ENCODE peak calls at places on chromosome 17, in nine cellular contexts. One of them, this sample, is unnamed.

GRCh38 chr17:81437221-81437651 is 42.0 kb downstream of the BAHCC1 start:
- DNase-seq in nephron progenitor cell: no peak
- DNase-seq in prostate gland: no peak
- DNase-seq in ovary: no peak
- DNase-seq in A549: no peak
- DNase-seq in B cell: no peak
- DNase-seq in cardiac muscle cell: no peak
- DNase-seq in endothelial cell: no peak
- DNase-seq in fibroblast of lung: no peak
- DNase-seq in this sample: no peak

GRCh38 chr17:40561871-40562611 is 3.2 kb downstream of the CCR7 start:
- DNase-seq in nephron progenitor cell: no peak
- DNase-seq in prostate gland: no peak
- DNase-seq in ovary: no peak
- DNase-seq in A549: peak
- DNase-seq in B cell: peak
- DNase-seq in cardiac muscle cell: no peak
- DNase-seq in endothelial cell: no peak
- DNase-seq in fibroblast of lung: no peak
- DNase-seq in this sample: no peak

GRCh38 chr17:49198206-49198605 is 12.2 kb downstream of the GNGT2 start:
- DNase-seq in nephron progenitor cell: no peak
- DNase-seq in prostate gland: no peak
- DNase-seq in ovary: no peak
- DNase-seq in A549: peak
- DNase-seq in B cell: no peak
- DNase-seq in cardiac muscle cell: no peak
- DNase-seq in endothelial cell: no peak
- DNase-seq in fibroblast of lung: no peak
- DNase-seq in this sample: no peak

GRCh38 chr17:83136931-83137330 is 57.5 kb downstream of the METRNL start:
- DNase-seq in nephron progenitor cell: no peak
- DNase-seq in prostate gland: no peak
- DNase-seq in ovary: no peak
- DNase-seq in A549: no peak
- DNase-seq in B cell: no peak
- DNase-seq in cardiac muscle cell: no peak
- DNase-seq in endothelial cell: no peak
- DNase-seq in fibroblast of lung: no peak
- DNase-seq in this sample: no peak

GRCh38 chr17:59439711-59440110 is 108.3 kb downstream of the YPEL2 start:
- DNase-seq in nephron progenitor cell: no peak
- DNase-seq in prostate gland: no peak
- DNase-seq in ovary: no peak
- DNase-seq in A549: no peak
- DNase-seq in B cell: no peak
- DNase-seq in cardiac muscle cell: no peak
- DNase-seq in endothelial cell: no peak
- DNase-seq in fibroblast of lung: no peak
- DNase-seq in this sample: no peak

GRCh38 chr17:58535431-58535830 is 21.0 kb upstream of the MTMR4 start:
- DNase-seq in nephron progenitor cell: no peak
- DNase-seq in prostate gland: no peak
- DNase-seq in ovary: no peak
- DNase-seq in A549: peak
- DNase-seq in B cell: no peak
- DNase-seq in cardiac muscle cell: peak
- DNase-seq in endothelial cell: no peak
- DNase-seq in fibroblast of lung: peak
- DNase-seq in this sample: no peak

GRCh38 chr17:48011405-48012150 is 26.0 kb downstream of the COPZ2 start:
- DNase-seq in nephron progenitor cell: peak
- DNase-seq in prostate gland: no peak
- DNase-seq in ovary: no peak
- DNase-seq in A549: peak
- DNase-seq in B cell: peak
- DNase-seq in cardiac muscle cell: peak
- DNase-seq in endothelial cell: no peak
- DNase-seq in fibroblast of lung: peak
- DNase-seq in this sample: peak

GRCh38 chr17:7438050-7438614 is 1.2 kb upstream of the FGF11 start:
- DNase-seq in nephron progenitor cell: peak
- DNase-seq in prostate gland: peak
- DNase-seq in ovary: no peak
- DNase-seq in A549: no peak
- DNase-seq in B cell: peak
- DNase-seq in cardiac muscle cell: peak
- DNase-seq in endothelial cell: peak
- DNase-seq in fibroblast of lung: no peak
- DNase-seq in this sample: peak

GRCh38 chr17:2928294-2928890 is 132.2 kb downstream of the RAP1GAP2 start:
- DNase-seq in nephron progenitor cell: no peak
- DNase-seq in prostate gland: no peak
- DNase-seq in ovary: no peak
- DNase-seq in A549: no peak
- DNase-seq in B cell: no peak
- DNase-seq in cardiac muscle cell: no peak
- DNase-seq in endothelial cell: no peak
- DNase-seq in fibroblast of lung: no peak
- DNase-seq in this sample: no peak

GRCh38 chr17:12512712-12513355 is 152.9 kb upstream of the MYOCD start:
- DNase-seq in nephron progenitor cell: no peak
- DNase-seq in prostate gland: no peak
- DNase-seq in ovary: no peak
- DNase-seq in A549: no peak
- DNase-seq in B cell: no peak
- DNase-seq in cardiac muscle cell: no peak
- DNase-seq in endothelial cell: no peak
- DNase-seq in fibroblast of lung: peak
- DNase-seq in this sample: no peak

GRCh38 chr17:35089846-35090193 is 26.3 kb upstream of the RFFL start:
- DNase-seq in nephron progenitor cell: no peak
- DNase-seq in prostate gland: no peak
- DNase-seq in ovary: peak
- DNase-seq in A549: peak
- DNase-seq in B cell: no peak
- DNase-seq in cardiac muscle cell: peak
- DNase-seq in endothelial cell: peak
- DNase-seq in fibroblast of lung: no peak
- DNase-seq in this sample: no peak

GRCh38 chr17:17745476-17746455 is 64.5 kb downstream of the RAI1 start:
- DNase-seq in nephron progenitor cell: no peak
- DNase-seq in prostate gland: no peak
- DNase-seq in ovary: no peak
- DNase-seq in A549: no peak
- DNase-seq in B cell: no peak
- DNase-seq in cardiac muscle cell: no peak
- DNase-seq in endothelial cell: no peak
- DNase-seq in fibroblast of lung: no peak
- DNase-seq in this sample: no peak

GRCh38 chr17:73423159-73423715 is 111.4 kb upstream of the CDC42EP4 start:
- DNase-seq in nephron progenitor cell: no peak
- DNase-seq in prostate gland: no peak
- DNase-seq in ovary: no peak
- DNase-seq in A549: no peak
- DNase-seq in B cell: no peak
- DNase-seq in cardiac muscle cell: no peak
- DNase-seq in endothelial cell: no peak
- DNase-seq in fibroblast of lung: no peak
- DNase-seq in this sample: no peak

GRCh38 chr17:8289103-8289397 is 580 bp downstream of the RANGRF start:
- DNase-seq in nephron progenitor cell: peak
- DNase-seq in prostate gland: no peak
- DNase-seq in ovary: peak
- DNase-seq in A549: no peak
- DNase-seq in B cell: no peak
- DNase-seq in cardiac muscle cell: no peak
- DNase-seq in endothelial cell: peak
- DNase-seq in fibroblast of lung: no peak
- DNase-seq in this sample: peak

GRCh38 chr17:58411408-58411894 is 5.9 kb downstream of the RNF43 start:
- DNase-seq in nephron progenitor cell: no peak
- DNase-seq in prostate gland: no peak
- DNase-seq in ovary: no peak
- DNase-seq in A549: no peak
- DNase-seq in B cell: no peak
- DNase-seq in cardiac muscle cell: peak
- DNase-seq in endothelial cell: no peak
- DNase-seq in fibroblast of lung: no peak
- DNase-seq in this sample: no peak

GRCh38 chr17:59616253-59616920 is 3.3 kb upstream of the CLTC start:
- DNase-seq in nephron progenitor cell: no peak
- DNase-seq in prostate gland: no peak
- DNase-seq in ovary: no peak
- DNase-seq in A549: no peak
- DNase-seq in B cell: no peak
- DNase-seq in cardiac muscle cell: no peak
- DNase-seq in endothelial cell: no peak
- DNase-seq in fibroblast of lung: no peak
- DNase-seq in this sample: no peak

GRCh38 chr17:70060415-70060814 is 14.6 kb upstream of the KCNJ16 start:
- DNase-seq in nephron progenitor cell: no peak
- DNase-seq in prostate gland: no peak
- DNase-seq in ovary: peak
- DNase-seq in A549: no peak
- DNase-seq in B cell: no peak
- DNase-seq in cardiac muscle cell: no peak
- DNase-seq in endothelial cell: no peak
- DNase-seq in fibroblast of lung: peak
- DNase-seq in this sample: no peak

GRCh38 chr17:69175812-69176517 is 34.3 kb upstream of the ABCA6 start:
- DNase-seq in nephron progenitor cell: no peak
- DNase-seq in prostate gland: no peak
- DNase-seq in ovary: no peak
- DNase-seq in A549: peak
- DNase-seq in B cell: no peak
- DNase-seq in cardiac muscle cell: peak
- DNase-seq in endothelial cell: no peak
- DNase-seq in fibroblast of lung: peak
- DNase-seq in this sample: no peak

GRCh38 chr17:78925662-78926555 is 722 bp upstream of the TIMP2 start:
- DNase-seq in nephron progenitor cell: peak
- DNase-seq in prostate gland: no peak
- DNase-seq in ovary: peak
- DNase-seq in A549: peak
- DNase-seq in B cell: no peak
- DNase-seq in cardiac muscle cell: peak
- DNase-seq in endothelial cell: peak
- DNase-seq in fibroblast of lung: peak
- DNase-seq in this sample: no peak
- TF ChIP-seq CTCF in nephron progenitor cell: no peak
- TF ChIP-seq CTCF in prostate gland: no peak
- TF ChIP-seq CTCF in ovary: no peak
- TF ChIP-seq CTCF in A549: no peak
- TF ChIP-seq CTCF in B cell: no peak
- TF ChIP-seq CTCF in cardiac muscle cell: no peak
- TF ChIP-seq CTCF in endothelial cell: no peak
- TF ChIP-seq CTCF in fibroblast of lung: no peak
- TF ChIP-seq CTCF in this sample: no peak

GRCh38 chr17:75856062-75856681 is 1.0 kb upstream of the WBP2 start:
- DNase-seq in nephron progenitor cell: no peak
- DNase-seq in prostate gland: no peak
- DNase-seq in ovary: no peak
- DNase-seq in A549: peak
- DNase-seq in B cell: no peak
- DNase-seq in cardiac muscle cell: no peak
- DNase-seq in endothelial cell: no peak
- DNase-seq in fibroblast of lung: no peak
- DNase-seq in this sample: no peak

GRCh38 chr17:75855310-75856061 is at the start of gene WBP2:
- DNase-seq in nephron progenitor cell: peak
- DNase-seq in prostate gland: peak
- DNase-seq in ovary: peak
- DNase-seq in A549: peak
- DNase-seq in B cell: peak
- DNase-seq in cardiac muscle cell: peak
- DNase-seq in endothelial cell: peak
- DNase-seq in fibroblast of lung: peak
- DNase-seq in this sample: peak

GRCh38 chr17:75853410-75853809 is 1.7 kb downstream of the WBP2 start:
- DNase-seq in nephron progenitor cell: no peak
- DNase-seq in prostate gland: no peak
- DNase-seq in ovary: no peak
- DNase-seq in A549: no peak
- DNase-seq in B cell: no peak
- DNase-seq in cardiac muscle cell: no peak
- DNase-seq in endothelial cell: no peak
- DNase-seq in fibroblast of lung: no peak
- DNase-seq in this sample: no peak

GRCh38 chr17:75854111-75854748 is 905 bp downstream of the WBP2 start:
- DNase-seq in nephron progenitor cell: no peak
- DNase-seq in prostate gland: no peak
- DNase-seq in ovary: no peak
- DNase-seq in A549: peak
- DNase-seq in B cell: peak
- DNase-seq in cardiac muscle cell: peak
- DNase-seq in endothelial cell: no peak
- DNase-seq in fibroblast of lung: peak
- DNase-seq in this sample: no peak

DNA sequence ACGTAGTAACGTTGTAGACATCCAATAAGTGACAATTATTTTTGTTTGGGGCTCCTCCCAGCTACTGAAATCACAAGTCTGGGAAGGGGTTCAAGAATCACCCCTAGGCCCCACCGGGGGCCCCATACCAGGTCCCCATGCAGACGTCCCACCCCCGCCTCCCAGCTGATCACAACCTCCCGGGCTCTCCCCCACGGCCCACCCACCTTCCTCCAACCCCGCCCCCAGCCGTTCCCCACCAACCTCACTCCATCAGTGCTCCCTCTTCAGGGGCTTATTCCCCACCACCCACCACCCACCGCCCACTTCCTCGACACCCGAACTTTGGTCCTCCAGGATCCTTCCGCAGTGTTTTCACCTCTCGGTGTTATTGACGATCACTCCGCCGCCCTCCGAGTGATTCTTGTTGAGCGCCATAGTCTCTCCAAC is 240 bp downstream of the WBP2 start:
- DNase-seq in nephron progenitor cell: no peak
- DNase-seq in prostate gland: no peak
- DNase-seq in ovary: no peak
- DNase-seq in A549: no peak
- DNase-seq in B cell: no peak
- DNase-seq in cardiac muscle cell: no peak
- DNase-seq in endothelial cell: no peak
- DNase-seq in fibroblast of lung: no peak
- DNase-seq in this sample: no peak
- TF ChIP-seq CTCF in nephron progenitor cell: no peak
- TF ChIP-seq CTCF in prostate gland: no peak
- TF ChIP-seq CTCF in ovary: peak
- TF ChIP-seq CTCF in A549: no peak
- TF ChIP-seq CTCF in B cell: no peak
- TF ChIP-seq CTCF in cardiac muscle cell: no peak
- TF ChIP-seq CTCF in endothelial cell: no peak
- TF ChIP-seq CTCF in fibroblast of lung: no peak
- TF ChIP-seq CTCF in this sample: no peak

GRCh38 chr17:9668532-9668931 is 23.2 kb downstream of the USP43 start:
- DNase-seq in nephron progenitor cell: peak
- DNase-seq in prostate gland: no peak
- DNase-seq in ovary: no peak
- DNase-seq in A549: no peak
- DNase-seq in B cell: no peak
- DNase-seq in cardiac muscle cell: peak
- DNase-seq in endothelial cell: no peak
- DNase-seq in fibroblast of lung: no peak
- DNase-seq in this sample: no peak
- TF ChIP-seq CTCF in nephron progenitor cell: no peak
- TF ChIP-seq CTCF in prostate gland: no peak
- TF ChIP-seq CTCF in ovary: no peak
- TF ChIP-seq CTCF in A549: no peak
- TF ChIP-seq CTCF in B cell: no peak
- TF ChIP-seq CTCF in cardiac muscle cell: no peak
- TF ChIP-seq CTCF in endothelial cell: no peak
- TF ChIP-seq CTCF in fibroblast of lung: no peak
- TF ChIP-seq CTCF in this sample: no peak

GRCh38 chr17:75034236-75034908 is 12.4 kb downstream of the ATP5PD start:
- DNase-seq in nephron progenitor cell: peak
- DNase-seq in prostate gland: peak
- DNase-seq in ovary: peak
- DNase-seq in A549: peak
- DNase-seq in B cell: peak
- DNase-seq in cardiac muscle cell: peak
- DNase-seq in endothelial cell: peak
- DNase-seq in fibroblast of lung: peak
- DNase-seq in this sample: peak
- TF ChIP-seq CTCF in nephron progenitor cell: no peak
- TF ChIP-seq CTCF in prostate gland: no peak
- TF ChIP-seq CTCF in ovary: peak
- TF ChIP-seq CTCF in A549: no peak
- TF ChIP-seq CTCF in B cell: no peak
- TF ChIP-seq CTCF in cardiac muscle cell: peak
- TF ChIP-seq CTCF in endothelial cell: no peak
- TF ChIP-seq CTCF in fibroblast of lung: peak
- TF ChIP-seq CTCF in this sample: no peak

This sample was measured in glutamatergic neuron.